ENCODE peak calls at places on chromosome 12, in nine cellular contexts. One of them, this sample, is unnamed.

GRCh38 chr12:131959137-131959536 is 9.4 kb downstream of the EP400 start:
- DNase-seq in PC-3: no peak
- DNase-seq in ovary: no peak
- DNase-seq in A549: no peak
- DNase-seq in stomach: no peak
- DNase-seq in cardiac muscle cell: no peak
- DNase-seq in tibial artery: no peak
- DNase-seq in fibroblast of mammary gland: no peak
- DNase-seq in lower lobe of right lung: no peak
- DNase-seq in this sample: no peak

GRCh38 chr12:55829967-55830600 is 697 bp upstream of the DNAJC14 start:
- DNase-seq in PC-3: peak
- DNase-seq in tibial artery: peak
- DNase-seq in fibroblast of mammary gland: no peak
- DNase-seq in lower lobe of right lung: peak
- DNase-seq in ovary: peak
- DNase-seq in A549: peak
- DNase-seq in cardiac muscle cell: no peak
- DNase-seq in stomach: peak
- DNase-seq in this sample: peak

GRCh38 chr12:6180300-6181051 is 19.7 kb upstream of the CD9 start:
- DNase-seq in lower lobe of right lung: peak
- DNase-seq in tibial artery: peak
- DNase-seq in ovary: peak
- DNase-seq in stomach: peak
- DNase-seq in cardiac muscle cell: peak
- DNase-seq in A549: peak
- DNase-seq in PC-3: peak
- DNase-seq in fibroblast of mammary gland: peak
- DNase-seq in this sample: no peak

GRCh38 chr12:124388679-124389536 is 94.0 kb downstream of the RFLNA start:
- DNase-seq in fibroblast of mammary gland: peak
- DNase-seq in tibial artery: peak
- DNase-seq in A549: peak
- DNase-seq in cardiac muscle cell: peak
- DNase-seq in ovary: peak
- DNase-seq in PC-3: peak
- DNase-seq in lower lobe of right lung: peak
- DNase-seq in stomach: peak
- DNase-seq in this sample: peak

GRCh38 chr12:62006076-62006732 is 254.0 kb upstream of the USP15 start:
- DNase-seq in cardiac muscle cell: peak
- DNase-seq in stomach: no peak
- DNase-seq in fibroblast of mammary gland: peak
- DNase-seq in tibial artery: no peak
- DNase-seq in lower lobe of right lung: no peak
- DNase-seq in A549: peak
- DNase-seq in ovary: no peak
- DNase-seq in PC-3: peak
- DNase-seq in this sample: peak

GRCh38 chr12:27652174-27652763 is 44.0 kb upstream of the REP15 start:
- DNase-seq in fibroblast of mammary gland: peak
- DNase-seq in stomach: peak
- DNase-seq in cardiac muscle cell: peak
- DNase-seq in tibial artery: peak
- DNase-seq in A549: peak
- DNase-seq in lower lobe of right lung: no peak
- DNase-seq in ovary: peak
- DNase-seq in PC-3: peak
- DNase-seq in this sample: peak

GRCh38 chr12:40947812-40948211 is 240.3 kb upstream of the PDZRN4 start:
- DNase-seq in A549: peak
- DNase-seq in ovary: no peak
- DNase-seq in cardiac muscle cell: no peak
- DNase-seq in stomach: no peak
- DNase-seq in tibial artery: no peak
- DNase-seq in lower lobe of right lung: no peak
- DNase-seq in fibroblast of mammary gland: no peak
- DNase-seq in PC-3: no peak
- DNase-seq in this sample: no peak

GRCh38 chr12:106097011-106097410 is 41.7 kb downstream of the NUAK1 start:
- DNase-seq in lower lobe of right lung: no peak
- DNase-seq in ovary: no peak
- DNase-seq in tibial artery: no peak
- DNase-seq in fibroblast of mammary gland: no peak
- DNase-seq in stomach: no peak
- DNase-seq in PC-3: peak
- DNase-seq in cardiac muscle cell: no peak
- DNase-seq in A549: no peak
- DNase-seq in this sample: no peak

GRCh38 chr12:124010687-124011086 is 37.7 kb downstream of the ZNF664 start:
- DNase-seq in stomach: no peak
- DNase-seq in ovary: no peak
- DNase-seq in cardiac muscle cell: no peak
- DNase-seq in PC-3: no peak
- DNase-seq in lower lobe of right lung: no peak
- DNase-seq in tibial artery: no peak
- DNase-seq in A549: no peak
- DNase-seq in fibroblast of mammary gland: no peak
- DNase-seq in this sample: no peak

GRCh38 chr12:39440781-39441180 is 2.1 kb downstream of the KIF21A start:
- DNase-seq in ovary: no peak
- DNase-seq in tibial artery: no peak
- DNase-seq in cardiac muscle cell: no peak
- DNase-seq in A549: peak
- DNase-seq in stomach: no peak
- DNase-seq in PC-3: no peak
- DNase-seq in fibroblast of mammary gland: no peak
- DNase-seq in lower lobe of right lung: no peak
- DNase-seq in this sample: no peak

GRCh38 chr12:116171549-116171948 is 105.9 kb downstream of the MED13L start:
- DNase-seq in ovary: no peak
- DNase-seq in fibroblast of mammary gland: peak
- DNase-seq in tibial artery: no peak
- DNase-seq in cardiac muscle cell: peak
- DNase-seq in lower lobe of right lung: no peak
- DNase-seq in stomach: no peak
- DNase-seq in PC-3: peak
- DNase-seq in A549: no peak
- DNase-seq in this sample: no peak

GRCh38 chr12:5003025-5003666 is 40.5 kb upstream of the KCNA5 start:
- DNase-seq in ovary: no peak
- DNase-seq in cardiac muscle cell: peak
- DNase-seq in A549: peak
- DNase-seq in stomach: peak
- DNase-seq in tibial artery: peak
- DNase-seq in PC-3: peak
- DNase-seq in fibroblast of mammary gland: peak
- DNase-seq in lower lobe of right lung: peak
- DNase-seq in this sample: peak

DNA sequence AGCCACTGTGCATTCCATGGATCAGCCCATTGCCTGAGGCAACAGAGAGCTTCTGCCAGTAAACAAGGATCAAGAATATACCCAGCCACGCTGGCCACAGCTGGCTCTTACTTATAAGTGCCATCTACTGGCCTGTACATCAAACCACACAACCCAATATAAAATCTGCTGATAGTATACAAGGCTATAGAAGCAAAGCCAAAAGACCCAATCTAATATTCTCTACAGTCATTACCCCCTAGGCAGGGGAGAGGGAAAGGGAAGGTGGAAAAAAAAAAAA is 4.4 kb upstream of the FAM186B start:
- DNase-seq in ovary: no peak
- DNase-seq in PC-3: peak
- DNase-seq in cardiac muscle cell: no peak
- DNase-seq in stomach: no peak
- DNase-seq in fibroblast of mammary gland: no peak
- DNase-seq in lower lobe of right lung: no peak
- DNase-seq in tibial artery: no peak
- DNase-seq in A549: peak
- DNase-seq in this sample: no peak
- TF ChIP-seq CTCF in ovary: no peak
- TF ChIP-seq CTCF in PC-3: peak
- TF ChIP-seq CTCF in cardiac muscle cell: no peak
- TF ChIP-seq CTCF in stomach: no peak
- TF ChIP-seq CTCF in fibroblast of mammary gland: peak
- TF ChIP-seq CTCF in lower lobe of right lung: no peak
- TF ChIP-seq CTCF in tibial artery: no peak
- TF ChIP-seq CTCF in A549: peak
- TF ChIP-seq CTCF in this sample: no peak

DNA sequence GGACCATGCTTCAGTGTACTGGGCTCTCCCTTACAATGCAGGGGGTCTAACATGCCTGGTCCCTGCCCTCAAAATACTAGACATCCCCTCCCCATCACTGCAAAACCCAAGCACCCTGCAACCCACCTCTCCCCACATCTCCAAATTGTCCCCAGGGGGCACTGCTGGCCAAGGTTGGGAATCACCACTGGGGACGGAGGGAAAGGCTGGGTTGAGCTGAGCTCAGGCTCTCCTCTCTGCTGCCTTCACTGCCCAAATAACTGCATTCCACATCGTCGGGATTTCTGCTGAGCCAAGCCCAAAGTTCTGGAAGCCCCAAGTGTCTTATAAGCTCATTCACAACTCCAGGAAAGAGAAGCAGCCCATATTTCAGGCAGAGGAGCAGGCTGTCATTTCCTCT is 69.6 kb downstream of the NT5DC3 start:
- DNase-seq in cardiac muscle cell: peak
- DNase-seq in lower lobe of right lung: no peak
- DNase-seq in PC-3: peak
- DNase-seq in ovary: peak
- DNase-seq in A549: peak
- DNase-seq in fibroblast of mammary gland: peak
- DNase-seq in tibial artery: peak
- DNase-seq in stomach: peak
- DNase-seq in this sample: peak
- TF ChIP-seq CTCF in cardiac muscle cell: peak
- TF ChIP-seq CTCF in lower lobe of right lung: peak
- TF ChIP-seq CTCF in PC-3: peak
- TF ChIP-seq CTCF in ovary: no peak
- TF ChIP-seq CTCF in A549: peak
- TF ChIP-seq CTCF in fibroblast of mammary gland: peak
- TF ChIP-seq CTCF in tibial artery: peak
- TF ChIP-seq CTCF in stomach: peak
- TF ChIP-seq CTCF in this sample: peak

DNA sequence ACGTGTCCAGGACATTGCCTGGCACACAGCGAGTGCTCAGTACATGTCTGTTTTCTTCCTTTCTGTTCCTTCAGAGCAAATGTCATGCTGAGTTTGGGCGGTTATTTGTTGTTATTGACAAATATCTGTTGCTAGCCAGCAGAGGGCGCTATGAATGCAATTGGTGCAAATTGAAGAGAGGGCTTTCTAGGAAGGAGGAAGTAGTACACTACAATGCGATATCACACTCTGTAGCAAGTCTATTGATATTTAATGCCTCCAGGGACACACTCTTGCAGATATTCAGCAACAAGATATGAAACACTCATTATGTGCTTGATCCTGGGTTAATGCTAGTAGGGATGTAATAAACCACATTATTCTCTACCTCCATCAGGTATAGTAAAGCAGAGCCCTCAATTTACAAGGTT is 267.3 kb upstream of the SRRM4 start:
- DNase-seq in PC-3: peak
- DNase-seq in cardiac muscle cell: no peak
- DNase-seq in lower lobe of right lung: no peak
- DNase-seq in stomach: no peak
- DNase-seq in fibroblast of mammary gland: no peak
- DNase-seq in ovary: no peak
- DNase-seq in tibial artery: no peak
- DNase-seq in A549: peak
- DNase-seq in this sample: peak
- TF ChIP-seq CTCF in PC-3: peak
- TF ChIP-seq CTCF in cardiac muscle cell: no peak
- TF ChIP-seq CTCF in lower lobe of right lung: peak
- TF ChIP-seq CTCF in stomach: no peak
- TF ChIP-seq CTCF in fibroblast of mammary gland: peak
- TF ChIP-seq CTCF in ovary: no peak
- TF ChIP-seq CTCF in tibial artery: no peak
- TF ChIP-seq CTCF in A549: peak
- TF ChIP-seq CTCF in this sample: peak

GRCh38 chr12:111769599-111769998 is 2.9 kb downstream of the ALDH2 start:
- DNase-seq in A549: no peak
- DNase-seq in lower lobe of right lung: no peak
- DNase-seq in tibial artery: no peak
- DNase-seq in PC-3: no peak
- DNase-seq in ovary: no peak
- DNase-seq in cardiac muscle cell: no peak
- DNase-seq in fibroblast of mammary gland: no peak
- DNase-seq in stomach: no peak
- DNase-seq in this sample: no peak

GRCh38 chr12:111768159-111768895 is 1.6 kb downstream of the ALDH2 start:
- DNase-seq in lower lobe of right lung: no peak
- DNase-seq in stomach: no peak
- DNase-seq in ovary: no peak
- DNase-seq in fibroblast of mammary gland: no peak
- DNase-seq in tibial artery: no peak
- DNase-seq in PC-3: no peak
- DNase-seq in A549: no peak
- DNase-seq in cardiac muscle cell: no peak
- DNase-seq in this sample: no peak

GRCh38 chr12:111764120-111764821 is 2.5 kb upstream of the ALDH2 start:
- DNase-seq in PC-3: no peak
- DNase-seq in stomach: no peak
- DNase-seq in cardiac muscle cell: no peak
- DNase-seq in A549: no peak
- DNase-seq in ovary: no peak
- DNase-seq in fibroblast of mammary gland: no peak
- DNase-seq in lower lobe of right lung: no peak
- DNase-seq in tibial artery: no peak
- DNase-seq in this sample: no peak

GRCh38 chr12:111767362-111768158 is 827 bp downstream of the ALDH2 start:
- DNase-seq in ovary: peak
- DNase-seq in A549: peak
- DNase-seq in stomach: no peak
- DNase-seq in lower lobe of right lung: no peak
- DNase-seq in cardiac muscle cell: peak
- DNase-seq in fibroblast of mammary gland: peak
- DNase-seq in tibial artery: no peak
- DNase-seq in PC-3: no peak
- DNase-seq in this sample: peak

DNA sequence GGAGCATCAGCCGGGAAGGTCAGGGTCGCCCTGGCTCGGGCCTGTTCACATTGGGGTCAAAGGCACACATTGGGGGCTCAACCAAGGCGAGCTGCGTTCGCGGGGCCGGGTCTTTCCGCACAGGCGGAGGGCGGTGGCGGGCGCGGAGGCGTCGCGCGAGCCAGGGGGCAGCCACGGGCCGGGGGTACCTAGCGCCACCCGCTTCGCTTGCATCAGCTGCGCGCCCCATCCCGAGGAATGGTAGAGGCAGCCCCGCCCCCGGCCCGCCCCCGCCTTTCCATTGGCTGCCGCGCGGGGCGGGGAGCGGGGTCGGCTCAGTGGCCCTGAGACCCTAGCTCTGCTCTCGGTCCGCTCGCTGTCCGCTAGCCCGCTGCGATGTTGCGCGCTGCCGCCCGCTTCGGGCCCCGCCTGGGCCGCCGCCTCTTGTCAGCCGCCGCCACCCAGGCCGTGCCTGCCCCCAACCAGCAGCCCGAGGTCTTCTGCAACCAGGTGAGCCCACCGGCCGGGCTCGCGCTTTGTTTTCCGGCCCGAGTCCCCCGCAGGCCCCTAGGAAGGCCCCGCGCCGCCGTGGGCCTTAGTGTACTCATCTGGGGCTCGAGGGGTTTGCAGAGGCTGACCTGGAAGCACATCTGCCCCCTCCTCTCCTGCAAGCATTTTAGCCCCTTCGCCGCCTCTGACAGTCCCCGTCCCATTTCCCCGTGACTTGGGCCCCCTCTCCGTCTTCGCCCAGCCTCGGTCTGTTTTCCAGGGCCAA is at the start of gene ALDH2:
- DNase-seq in fibroblast of mammary gland: no peak
- DNase-seq in A549: peak
- DNase-seq in tibial artery: peak
- DNase-seq in PC-3: no peak
- DNase-seq in ovary: peak
- DNase-seq in lower lobe of right lung: peak
- DNase-seq in stomach: peak
- DNase-seq in cardiac muscle cell: peak
- DNase-seq in this sample: peak
- TF ChIP-seq CTCF in fibroblast of mammary gland: no peak
- TF ChIP-seq CTCF in A549: no peak
- TF ChIP-seq CTCF in tibial artery: no peak
- TF ChIP-seq CTCF in PC-3: no peak
- TF ChIP-seq CTCF in ovary: peak
- TF ChIP-seq CTCF in lower lobe of right lung: peak
- TF ChIP-seq CTCF in stomach: no peak
- TF ChIP-seq CTCF in cardiac muscle cell: no peak
- TF ChIP-seq CTCF in this sample: no peak

This sample was measured in nephron progenitor cell.